ENCODE peak calls at places on chromosomes 13 and 19, in four cellular contexts. One of them, this sample, is unnamed. For H3K4me1, the result is how much of the 10 kb centered on the place peaks cover.

GRCh38 chr13:77918391-77919261 is at the start of gene EDNRB:
- DNase-seq in tibial nerve: peak
- DNase-seq in SK-N-SH: peak
- DNase-seq in neuronal stem cell: peak
- DNase-seq in this sample: peak

GRCh38 chr13:31200636-31200970 is 828 bp downstream of the B3GLCT start:
- DNase-seq in tibial nerve: no peak
- DNase-seq in SK-N-SH: no peak
- DNase-seq in neuronal stem cell: peak
- DNase-seq in this sample: peak

GRCh38 chr13:39417131-39417530 is 185.9 kb downstream of the LHFPL6 start:
- DNase-seq in tibial nerve: no peak
- DNase-seq in SK-N-SH: peak
- DNase-seq in neuronal stem cell: no peak
- DNase-seq in this sample: no peak

GRCh38 chr13:37956536-37956935 is 87.0 kb upstream of the TRPC4 start:
- DNase-seq in tibial nerve: no peak
- DNase-seq in SK-N-SH: no peak
- DNase-seq in neuronal stem cell: no peak
- DNase-seq in this sample: no peak

GRCh38 chr19:41697198-41697855 is 9.3 kb upstream of the CEACAM7 start:
- DNase-seq in tibial nerve: no peak
- DNase-seq in SK-N-SH: no peak
- DNase-seq in neuronal stem cell: no peak
- DNase-seq in this sample: no peak

GRCh38 chr13:98509271-98510155 is 67.4 kb downstream of the STK24 start:
- DNase-seq in tibial nerve: no peak
- DNase-seq in SK-N-SH: no peak
- DNase-seq in neuronal stem cell: no peak
- DNase-seq in this sample: no peak

GRCh38 chr19:55477905-55478304 is 1.5 kb downstream of the ZNF628 start:
- DNase-seq in tibial nerve: no peak
- DNase-seq in SK-N-SH: no peak
- DNase-seq in neuronal stem cell: no peak
- DNase-seq in this sample: no peak

GRCh38 chr19:7506385-7507328 is 9.2 kb upstream of the ZNF358 start:
- DNase-seq in tibial nerve: peak
- DNase-seq in SK-N-SH: peak
- DNase-seq in neuronal stem cell: peak
- DNase-seq in this sample: peak

GRCh38 chr13:114147803-114148520 is 15.5 kb upstream of the RASA3 start:
- DNase-seq in tibial nerve: no peak
- DNase-seq in SK-N-SH: peak
- DNase-seq in neuronal stem cell: no peak
- DNase-seq in this sample: no peak

GRCh38 chr13:29457299-29457698 is 138.2 kb downstream of the SLC7A1 start:
- DNase-seq in tibial nerve: no peak
- DNase-seq in SK-N-SH: no peak
- DNase-seq in neuronal stem cell: no peak
- DNase-seq in this sample: no peak

GRCh38 chr13:46340631-46341111 is 46.4 kb downstream of the RUBCNL start:
- DNase-seq in tibial nerve: no peak
- DNase-seq in SK-N-SH: no peak
- DNase-seq in neuronal stem cell: no peak
- DNase-seq in this sample: no peak

GRCh38 chr13:22175815-22176214 is 504.9 kb downstream of the FGF9 start:
- DNase-seq in tibial nerve: no peak
- DNase-seq in SK-N-SH: no peak
- DNase-seq in neuronal stem cell: no peak
- DNase-seq in this sample: no peak

GRCh38 chr13:26964278-26965057 is 203.9 kb upstream of the GPR12 start:
- DNase-seq in tibial nerve: no peak
- DNase-seq in SK-N-SH: no peak
- DNase-seq in neuronal stem cell: no peak
- DNase-seq in this sample: peak

GRCh38 chr19:46515879-46516350 is 20.2 kb upstream of the PNMA8B start:
- DNase-seq in tibial nerve: no peak
- DNase-seq in SK-N-SH: peak
- DNase-seq in neuronal stem cell: no peak
- DNase-seq in this sample: no peak

GRCh38 chr13:113837554-113838355 is 26.1 kb downstream of the GAS6 start:
- DNase-seq in tibial nerve: peak
- DNase-seq in SK-N-SH: peak
- DNase-seq in neuronal stem cell: no peak
- DNase-seq in this sample: peak

GRCh38 chr19:16587031-16588023 is 15.1 kb upstream of the SLC35E1 start:
- DNase-seq in tibial nerve: peak
- DNase-seq in SK-N-SH: no peak
- DNase-seq in neuronal stem cell: no peak
- DNase-seq in this sample: no peak

GRCh38 chr13:49651775-49652690 is 23.7 kb downstream of the ARL11 start:
- DNase-seq in tibial nerve: no peak
- DNase-seq in SK-N-SH: no peak
- DNase-seq in neuronal stem cell: no peak
- DNase-seq in this sample: no peak

GRCh38 chr19:15820646-15821045 is 5.2 kb upstream of the OR10H1 start:
- DNase-seq in tibial nerve: no peak
- DNase-seq in SK-N-SH: no peak
- DNase-seq in neuronal stem cell: no peak
- DNase-seq in this sample: no peak

GRCh38 chr19:40612831-40613668 is 11.9 kb downstream of the LTBP4 start:
- DNase-seq in tibial nerve: peak
- DNase-seq in SK-N-SH: peak
- DNase-seq in neuronal stem cell: no peak
- DNase-seq in this sample: peak

GRCh38 chr13:45582533-45583076 is 32.9 kb downstream of the ERICH6B start:
- DNase-seq in tibial nerve: no peak
- DNase-seq in SK-N-SH: no peak
- DNase-seq in neuronal stem cell: no peak
- DNase-seq in this sample: no peak

GRCh38 chr13:110274687-110275086 is 32.3 kb downstream of the COL4A1 start:
- DNase-seq in tibial nerve: no peak
- DNase-seq in SK-N-SH: no peak
- DNase-seq in neuronal stem cell: no peak
- DNase-seq in this sample: no peak

GRCh38 chr19:2305974-2306806 is 1.8 kb downstream of the LINGO3 start:
- DNase-seq in tibial nerve: no peak
- DNase-seq in SK-N-SH: no peak
- DNase-seq in neuronal stem cell: no peak
- DNase-seq in this sample: no peak

GRCh38 chr13:105918842-105919741 is 616.4 kb downstream of the EFNB2 start:
- DNase-seq in tibial nerve: no peak
- DNase-seq in SK-N-SH: peak
- DNase-seq in neuronal stem cell: no peak
- DNase-seq in this sample: no peak

GRCh38 chr13:109787135-109787954 is 962 bp upstream of the IRS2 start:
- DNase-seq in tibial nerve: no peak
- DNase-seq in SK-N-SH: peak
- DNase-seq in neuronal stem cell: peak
- DNase-seq in this sample: peak

GRCh38 chr19:7751157-7751783 is 3.9 kb upstream of the CD209 start:
- DNase-seq in tibial nerve: no peak
- DNase-seq in SK-N-SH: no peak
- DNase-seq in neuronal stem cell: no peak
- DNase-seq in this sample: no peak

GRCh38 chr19:35856546-35857149 is at the start of gene KIRREL2:
- DNase-seq in tibial nerve: no peak
- DNase-seq in SK-N-SH: peak
- DNase-seq in neuronal stem cell: peak
- DNase-seq in this sample: no peak

GRCh38 chr19:18171605-18172327 is 1.8 kb upstream of the IFI30 start:
- DNase-seq in tibial nerve: no peak
- DNase-seq in SK-N-SH: peak
- DNase-seq in neuronal stem cell: no peak
- DNase-seq in this sample: no peak

GRCh38 chr19:7534531-7534980 is 961 bp upstream of the PNPLA6 start:
- DNase-seq in tibial nerve: no peak
- DNase-seq in SK-N-SH: peak
- DNase-seq in neuronal stem cell: peak
- DNase-seq in this sample: no peak

GRCh38 chr13:44350775-44351504 is 22.7 kb upstream of the SERP2 start:
- DNase-seq in tibial nerve: no peak
- DNase-seq in SK-N-SH: peak
- DNase-seq in neuronal stem cell: no peak
- DNase-seq in this sample: no peak

GRCh38 chr13:106230450-106230849 is 305.0 kb downstream of the EFNB2 start:
- DNase-seq in tibial nerve: no peak
- DNase-seq in SK-N-SH: no peak
- DNase-seq in neuronal stem cell: no peak
- DNase-seq in this sample: no peak

GRCh38 chr19:17026706-17027427 is at the start of gene CPAMD8:
- DNase-seq in tibial nerve: no peak
- DNase-seq in SK-N-SH: peak
- DNase-seq in neuronal stem cell: peak
- DNase-seq in this sample: peak

GRCh38 chr19:2540251-2540645 is 64.3 kb downstream of the GADD45B start:
- DNase-seq in tibial nerve: no peak
- DNase-seq in SK-N-SH: no peak
- DNase-seq in neuronal stem cell: no peak
- DNase-seq in this sample: no peak

GRCh38 chr19:46967578-46968018 is 52.0 kb upstream of the NPAS1 start:
- DNase-seq in tibial nerve: no peak
- DNase-seq in SK-N-SH: no peak
- DNase-seq in neuronal stem cell: no peak
- DNase-seq in this sample: peak

GRCh38 chr13:99197257-99197651 is 3.4 kb upstream of the UBAC2 start:
- DNase-seq in tibial nerve: no peak
- DNase-seq in SK-N-SH: no peak
- DNase-seq in neuronal stem cell: no peak
- DNase-seq in this sample: no peak

GRCh38 chr13:94617389-94618000 is 15.8 kb downstream of the GPR180 start:
- DNase-seq in tibial nerve: no peak
- DNase-seq in SK-N-SH: peak
- DNase-seq in neuronal stem cell: peak
- DNase-seq in this sample: no peak

GRCh38 chr13:24693862-24694471 is 13.8 kb downstream of the ATP12A start:
- DNase-seq in tibial nerve: no peak
- DNase-seq in SK-N-SH: peak
- DNase-seq in neuronal stem cell: peak
- DNase-seq in this sample: peak

GRCh38 chr19:15378529-15379082 is 981 bp downstream of the AKAP8 start:
- DNase-seq in tibial nerve: no peak
- DNase-seq in SK-N-SH: peak
- DNase-seq in neuronal stem cell: peak
- DNase-seq in this sample: no peak

GRCh38 chr19:2488942-2489731 is 13.2 kb downstream of the GADD45B start:
- DNase-seq in tibial nerve: no peak
- DNase-seq in SK-N-SH: peak
- DNase-seq in neuronal stem cell: no peak
- DNase-seq in this sample: peak

GRCh38 chr13:18995259-18995873 is 186.3 kb downstream of the TUBA3C start:
- DNase-seq in tibial nerve: no peak
- DNase-seq in SK-N-SH: no peak
- DNase-seq in neuronal stem cell: no peak
- DNase-seq in this sample: no peak
- H3K4me1 ChIP-seq in tibial nerve: under half
- H3K4me1 ChIP-seq in SK-N-SH: under half
- H3K4me1 ChIP-seq in neuronal stem cell: under half
- H3K4me1 ChIP-seq in this sample: under half

DNA sequence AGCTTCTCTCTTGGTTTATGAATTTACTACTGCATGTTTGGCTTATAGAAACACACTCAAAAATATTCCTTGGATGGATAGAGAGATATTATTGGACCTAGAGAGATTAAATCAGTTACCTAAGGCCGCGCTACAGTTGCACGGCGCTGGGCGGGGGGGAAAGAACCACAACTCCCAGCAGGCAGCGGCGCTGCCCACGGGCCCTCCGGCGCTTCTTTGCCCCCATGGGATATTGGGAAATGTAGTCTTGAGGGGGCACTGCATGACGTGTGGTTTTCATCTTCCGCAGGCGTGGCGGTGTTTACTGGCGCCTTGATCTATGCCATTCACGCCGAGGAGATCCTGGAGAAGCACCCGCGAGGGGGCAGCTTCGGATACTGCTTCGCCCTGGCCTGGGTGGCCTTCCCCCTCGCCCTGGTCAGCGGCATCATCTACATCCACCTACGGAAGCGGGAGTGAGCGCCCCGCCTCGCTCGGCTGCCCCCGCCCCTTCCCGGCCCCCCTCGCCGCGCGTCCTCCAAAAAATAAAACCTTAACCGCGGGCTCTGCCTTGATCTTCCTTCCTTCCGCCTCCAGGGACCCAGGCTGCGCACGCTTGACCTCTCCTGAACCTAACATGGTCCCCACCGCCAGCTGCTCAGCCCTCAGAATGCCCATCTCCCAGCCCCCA is 4.8 kb downstream of the EMP3 start:
- DNase-seq in tibial nerve: peak
- DNase-seq in SK-N-SH: peak
- DNase-seq in neuronal stem cell: peak
- DNase-seq in this sample: peak
- H3K4me3 ChIP-seq in tibial nerve: peak
- H3K4me3 ChIP-seq in SK-N-SH: peak
- H3K4me3 ChIP-seq in neuronal stem cell: peak
- H3K4me3 ChIP-seq in this sample: peak

GRCh38 chr19:43983912-43984686 is at the start of gene ZNF155:
- DNase-seq in tibial nerve: peak
- DNase-seq in SK-N-SH: peak
- DNase-seq in neuronal stem cell: peak
- DNase-seq in this sample: peak
- H3K27ac ChIP-seq in tibial nerve: peak
- H3K27ac ChIP-seq in SK-N-SH: peak
- H3K27ac ChIP-seq in neuronal stem cell: no peak
- H3K27ac ChIP-seq in this sample: peak

GRCh38 chr19:516884-517424 is 9.7 kb downstream of the TPGS1 start:
- DNase-seq in tibial nerve: no peak
- DNase-seq in SK-N-SH: no peak
- DNase-seq in neuronal stem cell: no peak
- DNase-seq in this sample: no peak
- H3K4me1 ChIP-seq in tibial nerve: under half
- H3K4me1 ChIP-seq in SK-N-SH: under half
- H3K4me1 ChIP-seq in neuronal stem cell: under half
- H3K4me1 ChIP-seq in this sample: under half